ENCODE peak calls at places on chromosomes 13 and 19, in four cellular contexts. W is dorsolateral prefrontal cortex, M is iPS DF 6.9, F is spleen. J is an unnamed sample.

GRCh38 chr19:6452899-6453298 is 6.7 kb downstream of the SLC25A23 start:
- DNase-seq in W (no peak), M (no peak), F (no peak), J (no peak)

GRCh38 chr19:7673995-7674667 is 2.8 kb upstream of the MCEMP1 start:
- DNase-seq in W (peak; percentile 69), M (no peak), F (peak; percentile 91), J (peak; percentile 65)

GRCh38 chr19:17889609-17890214 is 18.0 kb downstream of the SLC5A5 start:
- DNase-seq in W (no peak), M (no peak), F (no peak), J (no peak)

GRCh38 chr13:102724923-102725322 is 30.1 kb upstream of the METTL21C start:
- DNase-seq in W (no peak), M (no peak), F (no peak), J (no peak)

GRCh38 chr19:7391218-7391670 is 42.5 kb downstream of the ARHGEF18 start:
- DNase-seq in W (no peak), M (no peak), F (no peak), J (no peak)

GRCh38 chr13:99526549-99526948 is 25.3 kb downstream of the TM9SF2 start:
- DNase-seq in W (no peak), M (no peak), F (no peak), J (no peak)

GRCh38 chr13:108113407-108113806 is 101.9 kb downstream of the LIG4 start:
- DNase-seq in W (no peak), M (no peak), F (no peak), J (no peak)

GRCh38 chr13:44026194-44026593 is 146.5 kb downstream of the LACC1 start:
- DNase-seq in W (no peak), M (no peak), F (no peak), J (no peak)

GRCh38 chr19:45499196-45500180 is 1.2 kb downstream of the PPM1N start:
- DNase-seq in W (no peak), M (peak; percentile 99), F (peak; percentile 90), J (no peak)

GRCh38 chr13:112510002-112510780 is 77.8 kb downstream of the TUBGCP3 start:
- DNase-seq in W (no peak), M (peak; percentile 70), F (no peak), J (no peak)

GRCh38 chr19:7694499-7694898 is 7.4 kb downstream of the FCER2 start:
- DNase-seq in W (no peak), M (no peak), F (no peak), J (no peak)

GRCh38 chr13:31891472-31891871 is 140.1 kb upstream of the FRY start:
- DNase-seq in W (no peak), M (no peak), F (no peak), J (no peak)

GRCh38 chr19:15173746-15174404 is 26.9 kb downstream of the NOTCH3 start:
- DNase-seq in W (no peak), M (no peak), F (no peak), J (no peak)

GRCh38 chr13:90696254-90696653 is 651.2 kb upstream of the MIR17HG start:
- DNase-seq in W (no peak), M (no peak), F (no peak), J (no peak)

GRCh38 chr19:56118666-56119584 is 2.2 kb downstream of the ZNF787 start:
- DNase-seq in W (no peak), M (no peak), F (no peak), J (peak; percentile 46)

GRCh38 chr13:102799544-102800144 is 725 bp downstream of the BIVM start:
- DNase-seq in W (peak; percentile 50), M (no peak), F (peak; percentile 84), J (peak; percentile 83)

GRCh38 chr19:7294571-7295212 is 478 bp upstream of the INSR start:
- DNase-seq in W (peak; percentile 72), M (no peak), F (peak; percentile 83), J (peak; percentile 81)

GRCh38 chr19:10861118-10861651 is 10.2 kb upstream of the CARM1 start:
- DNase-seq in W (no peak), M (no peak), F (no peak), J (no peak)

GRCh38 chr19:6773323-6773931 is 919 bp downstream of the VAV1 start:
- DNase-seq in W (no peak), M (no peak), F (peak; percentile 93), J (peak; percentile 80)

DNA sequence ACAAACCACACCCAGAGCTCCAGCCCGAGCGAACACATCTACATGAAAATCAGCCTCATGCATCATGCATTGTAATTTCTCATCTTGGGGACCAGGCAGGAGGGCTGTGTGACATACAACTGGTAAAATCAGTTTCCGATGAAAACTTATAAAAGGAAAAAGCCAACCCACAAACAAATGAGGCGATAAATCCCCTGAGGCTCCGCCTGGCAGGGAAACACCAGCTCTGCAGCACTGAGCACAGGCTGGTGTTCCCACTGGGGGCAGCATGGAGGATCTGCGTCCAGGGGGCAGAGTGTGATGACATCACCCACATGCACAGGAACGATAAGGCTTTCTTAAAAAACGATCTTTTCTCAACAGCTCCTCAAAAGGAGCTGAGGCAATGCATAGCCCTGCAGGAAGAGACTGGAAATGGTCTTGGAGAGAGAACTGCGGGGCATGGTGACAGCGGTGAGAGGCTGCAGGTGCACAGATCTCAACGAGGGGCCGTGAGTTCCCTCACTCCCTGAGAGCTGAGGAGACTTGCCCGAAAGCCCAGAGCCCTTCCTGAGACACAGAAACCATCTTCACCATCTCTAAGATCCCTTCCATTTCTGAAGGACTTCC is 24.6 kb downstream of the SH3GL1 start:
- DNase-seq in W (peak; percentile 79), M (no peak), F (no peak), J (peak; percentile 79)
- H3K4me3 ChIP-seq in W (no peak overlapping the region), M (no peak overlapping the region), F (no peak overlapping the region), J (no peak overlapping the region)

DNA sequence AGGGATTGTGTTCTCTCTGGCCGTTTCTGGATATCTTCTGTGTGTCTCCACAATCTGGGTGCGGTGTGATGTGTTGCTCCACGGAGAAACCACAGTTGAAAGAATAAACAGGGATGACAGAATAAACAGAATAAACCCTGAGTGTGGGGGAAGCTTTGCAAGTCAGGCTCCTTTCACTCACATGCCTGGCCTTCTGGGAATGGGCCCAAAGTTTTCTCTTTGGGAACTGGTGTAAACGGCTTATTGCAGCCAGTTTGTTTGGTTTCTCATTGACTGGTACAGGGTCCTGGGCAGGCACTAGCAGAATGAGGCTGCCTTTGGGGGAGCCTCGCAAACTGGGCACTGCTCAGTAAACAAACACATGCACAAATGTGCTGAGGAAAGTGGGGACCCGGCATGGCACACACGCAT is 324.7 kb downstream of the DLEU7 start:
- DNase-seq in W (no peak), M (no peak), F (no peak), J (no peak)
- H3K27ac ChIP-seq in W (peak overlapping the region; percentile 87), M (no peak overlapping the region), F (no peak overlapping the region), J (no peak overlapping the region)

DNA sequence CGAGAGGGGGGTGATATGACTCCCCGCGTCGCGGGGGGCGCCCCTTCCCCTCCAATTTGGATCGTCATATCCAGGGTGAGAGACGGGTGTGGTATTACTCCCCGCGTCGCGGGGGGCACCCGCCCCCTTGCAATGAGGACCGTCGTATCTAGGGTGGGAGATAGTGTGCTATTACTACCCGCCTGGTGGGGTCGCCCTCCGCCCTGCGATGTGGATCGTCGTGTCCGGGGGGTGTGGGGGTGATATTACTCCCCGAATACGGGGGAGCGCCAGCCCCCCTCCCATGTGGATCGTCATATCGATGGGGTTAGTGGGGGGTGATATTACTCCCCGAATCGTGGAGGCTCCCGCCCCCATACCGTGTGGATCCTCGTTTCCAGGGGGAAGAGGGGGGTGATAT is 29.2 kb upstream of the RGCC start:
- DNase-seq in W (no peak), M (no peak), F (peak; percentile 69), J (no peak)
- H3K4me3 ChIP-seq in W (peak overlapping the region; percentile 58), M (peak overlapping the region; percentile 43), F (no peak overlapping the region), J (peak overlapping the region; percentile 26)

GRCh38 chr13:76029088-76029487 is 393.0 kb downstream of the LMO7 start:
- DNase-seq in W (no peak), M (no peak), F (no peak), J (no peak)
- H3K27ac ChIP-seq in W (no peak overlapping the region), M (no peak overlapping the region), F (no peak overlapping the region), J (no peak overlapping the region)

DNA sequence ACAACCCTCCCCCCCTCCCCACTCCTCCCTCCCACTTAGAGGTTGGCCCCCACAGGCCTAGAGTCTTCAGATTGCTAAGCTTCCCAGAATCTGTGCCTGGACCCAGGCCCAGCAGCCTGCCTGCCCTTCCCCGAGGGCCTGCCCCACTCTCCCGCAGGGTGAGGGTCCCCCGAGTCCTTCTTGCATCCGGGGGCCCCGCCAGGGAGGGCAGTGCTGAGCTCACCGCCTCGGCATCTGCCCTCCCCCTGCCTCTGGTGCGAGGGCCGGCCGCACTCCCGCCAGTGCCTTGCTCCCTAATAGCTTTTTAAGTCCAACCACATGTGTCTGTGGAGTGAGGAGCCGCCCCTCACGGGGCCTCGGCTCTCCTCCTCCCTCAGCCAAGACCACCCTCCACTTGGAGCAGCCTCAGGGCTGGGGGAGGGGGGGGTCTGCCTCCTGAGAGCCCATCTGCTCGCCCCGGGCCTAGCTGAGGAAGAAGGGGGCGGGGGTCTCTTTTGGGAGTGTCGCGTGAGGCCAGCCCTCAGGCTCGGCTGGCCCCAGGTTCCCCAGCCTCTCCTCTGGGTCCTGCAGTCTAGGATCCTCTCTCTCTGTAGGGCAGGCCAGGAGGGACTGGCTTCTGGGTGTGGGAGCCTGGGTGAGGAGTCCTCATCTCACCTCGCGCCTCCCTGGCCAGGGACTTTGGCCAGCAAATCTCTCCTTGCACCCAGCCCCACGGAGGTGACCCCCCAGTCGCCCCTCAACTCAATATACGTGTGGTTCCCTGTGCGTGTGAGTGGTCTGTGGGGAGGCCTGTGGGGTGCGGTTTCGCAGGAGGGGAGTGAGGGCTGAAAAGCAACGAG is 47.2 kb downstream of the LYL1 start:
- DNase-seq in W (no peak), M (no peak), F (no peak), J (peak; percentile 91)
- H3K4me3 ChIP-seq in W (peak overlapping the region; percentile 12), M (no peak overlapping the region), F (no peak overlapping the region), J (no peak overlapping the region)

GRCh38 chr13:96934889-96935490 is 59.3 kb downstream of the OXGR1 start:
- DNase-seq in W (no peak), M (no peak), F (no peak), J (no peak)

GRCh38 chr13:96940961-96941360 is 53.3 kb downstream of the OXGR1 start:
- DNase-seq in W (no peak), M (no peak), F (no peak), J (no peak)

GRCh38 chr13:96935971-96936370 is 58.3 kb downstream of the OXGR1 start:
- DNase-seq in W (no peak), M (no peak), F (no peak), J (no peak)
- H3K27ac ChIP-seq in W (no peak overlapping the region), M (no peak overlapping the region), F (no peak overlapping the region), J (no peak overlapping the region)

GRCh38 chr19:4057913-4058695 is 8.6 kb downstream of the ZBTB7A start:
- DNase-seq in W (peak; percentile 84), M (no peak), F (peak; percentile 88), J (peak; percentile 94)
- H3K4me3 ChIP-seq in W (peak overlapping the region; percentile 38), M (no peak overlapping the region), F (peak overlapping the region; percentile 2), J (peak overlapping the region; percentile 5)

GRCh38 chr19:21082011-21082975 is at the start of gene ZNF714:
- DNase-seq in W (peak; percentile 89), M (peak; percentile 67), F (peak; percentile 92), J (peak; percentile 91)
- H3K27ac ChIP-seq in W (peak within 1 kb of the TSS; percentile 62), M (no peak within 1 kb of the TSS), F (no peak within 1 kb of the TSS), J (no peak within 1 kb of the TSS)

DNA sequence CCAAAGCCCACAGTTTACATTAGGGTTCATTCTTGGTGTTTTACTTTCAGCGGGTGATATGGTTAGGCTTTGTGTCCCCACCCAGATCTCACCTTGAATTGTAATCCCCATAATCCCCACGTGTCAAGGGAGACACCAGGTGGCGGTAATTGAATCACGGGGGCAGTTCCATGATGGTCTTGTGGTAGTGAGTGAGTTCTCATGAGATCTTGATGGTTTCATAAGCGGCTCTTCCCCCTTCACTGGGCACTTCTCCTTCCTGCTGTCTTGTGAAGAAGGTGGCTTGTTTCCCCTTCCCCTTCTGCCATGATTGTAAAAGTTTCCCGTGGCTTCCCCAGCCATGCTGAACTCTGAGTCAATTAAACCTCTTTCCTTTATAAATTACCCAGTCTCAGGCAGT is 12.0 kb downstream of the FPR2 start:
- DNase-seq in W (no peak), M (no peak), F (no peak), J (no peak)
- H3K4me3 ChIP-seq in W (no peak overlapping the region), M (no peak overlapping the region), F (no peak overlapping the region), J (no peak overlapping the region)

GRCh38 chr19:4077011-4077382 is 10.3 kb upstream of the ZBTB7A start:
- DNase-seq in W (no peak), M (no peak), F (no peak), J (no peak)
- H3K27ac ChIP-seq in W (no peak overlapping the region), M (no peak overlapping the region), F (peak overlapping the region; percentile 89), J (no peak overlapping the region)

J was measured in right cardiac atrium.